ENCODE peak calls at places on chromosomes 4 and X, in nine cellular contexts. O, I, E, A, Y, L, C, R and K are unnamed samples. For H3K4me1, the result is how much of the 10 kb centered on the place peaks cover.

GRCh38 chrX:150146271-150146888 is 208.1 kb upstream of the EOLA2 start:
- DNase-seq in C (no peak), R (no peak), A (no peak), O (no peak), Y (no peak), I (peak), L (no peak), E (peak), K (no peak)

GRCh38 chr4:103086565-103086964 is 10.0 kb upstream of the SLC9B2 start:
- DNase-seq in R (no peak), Y (no peak), L (no peak), O (no peak), A (no peak), I (no peak), E (no peak), C (no peak), K (no peak)

GRCh38 chr4:151205722-151206121 is 71.2 kb upstream of the PRSS48 start:
- DNase-seq in L (no peak), E (no peak), O (no peak), C (no peak), R (no peak), I (no peak), A (no peak), Y (no peak), K (no peak)

GRCh38 chr4:3346146-3346545 is 53.3 kb downstream of the RGS12 start:
- DNase-seq in R (peak), L (no peak), A (no peak), Y (peak), E (peak), C (peak), O (no peak), I (peak), K (no peak)

GRCh38 chr4:38163216-38164006 is 203.2 kb downstream of the PTTG2 start:
- DNase-seq in A (no peak), L (no peak), O (no peak), R (peak), Y (peak), I (no peak), C (no peak), E (no peak), K (no peak)

GRCh38 chr4:134544303-134544761 is 342.7 kb upstream of the PABPC4L start:
- DNase-seq in A (no peak), R (no peak), I (no peak), L (no peak), O (no peak), C (no peak), E (no peak), Y (no peak), K (no peak)

GRCh38 chr4:92847046-92847445 is 543.3 kb downstream of the GRID2 start:
- DNase-seq in L (no peak), O (no peak), E (no peak), A (no peak), R (no peak), Y (no peak), I (no peak), C (no peak), K (no peak)

GRCh38 chr4:121096629-121097028 is 24.3 kb upstream of the NDNF start:
- DNase-seq in I (no peak), R (no peak), E (no peak), L (no peak), C (no peak), A (no peak), Y (no peak), O (no peak), K (no peak)

GRCh38 chr4:7904942-7905341 is 34.7 kb downstream of the AFAP1 start:
- DNase-seq in A (no peak), L (no peak), C (peak), R (no peak), I (no peak), O (no peak), Y (no peak), E (no peak), K (no peak)
- H3K4me1 ChIP-seq in A (under half), L (under half), C (under half), R (under half), I (under half), O (under half), Y (under half), E (under half), K (half or more)

DNA sequence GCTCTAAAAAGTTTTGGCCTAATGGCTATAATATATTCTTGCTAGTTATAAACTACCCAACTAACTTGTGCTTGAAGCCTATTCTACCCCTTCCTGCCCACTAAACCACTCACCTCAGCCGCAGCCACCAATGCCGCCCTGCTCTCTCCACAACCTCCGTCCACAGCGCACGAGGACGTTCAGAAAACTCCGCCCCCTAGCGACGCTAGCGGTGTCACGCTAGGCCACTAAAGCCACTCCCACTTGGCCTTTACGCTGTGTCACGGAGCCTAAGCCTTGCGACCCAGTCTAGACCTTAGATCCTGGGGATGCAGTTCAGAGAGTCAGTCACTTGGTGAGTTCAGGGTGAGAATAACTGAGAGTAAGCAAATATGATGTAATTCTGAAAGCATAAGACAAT is at the start of gene TEX11:
- DNase-seq in Y (no peak), L (no peak), I (peak), R (no peak), C (no peak), O (no peak), E (no peak), A (no peak), K (no peak)
- TF ChIP-seq CTCF in Y (no peak), L (no peak), I (peak), R (no peak), C (no peak), O (no peak), E (no peak), A (no peak), K (no peak)

GRCh38 chr4:48708610-48709009 is 71.5 kb downstream of the FRYL start:
- DNase-seq in Y (no peak), A (no peak), C (no peak), L (no peak), R (no peak), O (no peak), I (no peak), E (no peak), K (no peak)
- H3K4me1 ChIP-seq in Y (under half), A (under half), C (under half), L (under half), R (under half), O (under half), I (under half), E (under half), K (under half)

DNA sequence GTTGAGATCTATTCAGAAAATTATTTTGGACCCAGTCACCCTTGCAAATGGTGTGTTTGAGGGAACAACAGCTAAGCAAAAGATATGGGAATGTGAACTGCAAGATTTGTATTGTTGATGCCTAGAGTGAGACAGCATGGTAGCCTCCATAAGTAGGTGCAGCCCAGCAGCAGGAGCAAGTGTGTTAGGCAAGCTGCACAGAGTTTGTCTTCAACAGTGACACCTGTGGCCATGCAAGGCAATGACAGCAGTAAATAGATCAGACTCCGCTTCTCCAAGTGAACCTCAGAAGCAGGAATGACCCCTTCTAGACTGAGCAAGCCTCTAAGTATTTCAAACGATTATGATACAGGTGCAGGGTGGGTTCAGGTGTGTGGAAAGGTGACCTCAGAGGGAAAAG is 133.4 kb upstream of the MSX1 start:
- DNase-seq in C (no peak), L (no peak), Y (no peak), I (peak), O (no peak), E (no peak), R (no peak), A (no peak), K (no peak)
- TF ChIP-seq CTCF in C (no peak), L (no peak), Y (no peak), I (peak), O (no peak), E (no peak), R (no peak), A (no peak), K (no peak)

GRCh38 chr4:94480362-94480951 is 28.7 kb downstream of the PDLIM5 start:
- DNase-seq in I (no peak), O (no peak), R (no peak), C (no peak), Y (no peak), A (no peak), L (no peak), E (no peak), K (no peak)

GRCh38 chr4:94479358-94480141 is 27.8 kb downstream of the PDLIM5 start:
- DNase-seq in C (no peak), L (no peak), E (no peak), O (no peak), R (no peak), I (no peak), A (no peak), Y (no peak), K (no peak)

GRCh38 chr4:94472056-94472826 is 20.5 kb downstream of the PDLIM5 start:
- DNase-seq in L (no peak), Y (no peak), C (no peak), E (no peak), A (no peak), O (no peak), I (no peak), R (no peak), K (no peak)

GRCh38 chr4:94475794-94476193 is 24.1 kb downstream of the PDLIM5 start:
- DNase-seq in Y (no peak), E (no peak), O (no peak), R (no peak), L (no peak), C (no peak), I (no peak), A (no peak), K (no peak)
- H3K4me1 ChIP-seq in Y (under half), E (under half), O (under half), R (half or more), L (under half), C (under half), I (under half), A (under half), K (half or more)

GRCh38 chr4:8888856-8889255 is 17.2 kb upstream of the HMX1 start:
- DNase-seq in E (no peak), O (no peak), Y (no peak), C (no peak), I (no peak), R (no peak), A (no peak), L (no peak), K (no peak)

GRCh38 chr4:8892556-8893226 is 21.1 kb upstream of the HMX1 start:
- DNase-seq in A (no peak), O (no peak), C (no peak), L (no peak), I (peak), R (no peak), Y (no peak), E (no peak), K (no peak)

GRCh38 chr4:8891646-8892555 is 20.3 kb upstream of the HMX1 start:
- DNase-seq in O (no peak), Y (no peak), C (no peak), A (no peak), I (peak), E (no peak), R (no peak), L (no peak), K (no peak)

GRCh38 chr4:8893227-8893623 is 21.6 kb upstream of the HMX1 start:
- DNase-seq in R (no peak), Y (no peak), L (no peak), C (no peak), E (no peak), O (no peak), A (no peak), I (peak), K (no peak)

DNA sequence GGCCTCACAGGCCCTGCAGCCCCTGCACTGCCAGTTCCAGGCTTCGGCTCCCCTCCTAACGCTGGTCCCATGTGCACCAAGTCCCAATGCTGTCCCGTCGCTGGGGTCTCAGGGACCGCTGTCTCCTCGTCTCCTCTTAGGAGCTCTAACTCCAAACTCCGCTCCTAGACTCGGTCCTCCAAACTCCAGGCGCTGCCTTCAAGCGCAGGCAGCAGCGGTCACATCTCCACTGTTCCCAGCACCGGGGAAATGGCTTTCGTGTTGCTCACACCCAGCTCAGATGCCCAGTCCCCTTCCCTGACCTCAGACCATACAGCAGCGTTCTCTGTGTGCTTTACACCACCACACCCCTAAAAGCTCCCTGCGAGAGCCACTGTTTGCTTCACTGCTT is 19.6 kb upstream of the HMX1 start:
- DNase-seq in A (no peak), R (no peak), O (no peak), C (no peak), E (no peak), I (peak), L (no peak), Y (no peak), K (no peak)
- TF ChIP-seq CTCF in A (no peak), R (no peak), O (no peak), C (no peak), E (no peak), I (no peak), L (no peak), Y (no peak), K (no peak)

DNA sequence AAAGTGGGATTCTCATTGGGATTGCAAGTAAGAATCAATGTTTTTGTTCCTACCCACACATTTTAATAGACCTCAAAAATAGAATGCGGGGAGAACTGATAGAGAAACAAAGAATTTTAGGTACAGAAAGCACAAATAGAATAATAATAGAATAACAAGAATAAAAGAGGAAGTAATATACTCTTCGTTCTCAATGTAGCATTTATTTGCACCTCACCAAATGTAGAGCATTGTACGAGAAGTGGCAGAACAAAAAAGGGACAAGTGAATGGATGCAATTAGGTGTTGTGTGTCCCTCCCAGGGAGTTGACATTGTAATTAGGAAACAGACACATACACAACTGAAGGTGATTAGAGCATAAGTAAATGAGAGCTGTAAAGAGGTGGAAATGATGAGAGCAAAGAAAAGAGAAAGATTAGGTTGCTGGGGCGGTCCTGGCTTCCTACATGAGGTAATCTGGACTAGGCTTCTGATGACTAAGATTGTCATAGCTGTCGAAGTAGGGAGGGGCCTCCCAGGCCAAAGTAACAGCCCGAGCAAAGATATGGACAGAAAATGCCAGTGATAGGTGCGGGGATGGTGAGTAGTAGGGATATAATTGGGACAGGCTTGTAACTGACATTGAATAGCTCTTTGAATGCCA is 10.4 kb downstream of the RAB9A start:
- DNase-seq in C (no peak), I (no peak), L (no peak), O (no peak), E (no peak), R (no peak), Y (no peak), A (peak), K (no peak)
- H3K4me1 ChIP-seq in C (under half), I (under half), L (under half), O (under half), E (under half), R (half or more), Y (under half), A (under half), K (half or more)

GRCh38 chrX:2627272-2627867 is 63.7 kb upstream of the CD99 start:
- DNase-seq in L (no peak), R (peak), A (no peak), Y (peak), O (no peak), C (peak), E (no peak), I (peak), K (no peak)
- TF ChIP-seq CTCF in L (peak), R (peak), A (no peak), Y (peak), O (peak), C (no peak), E (peak), I (peak), K (peak)

DNA sequence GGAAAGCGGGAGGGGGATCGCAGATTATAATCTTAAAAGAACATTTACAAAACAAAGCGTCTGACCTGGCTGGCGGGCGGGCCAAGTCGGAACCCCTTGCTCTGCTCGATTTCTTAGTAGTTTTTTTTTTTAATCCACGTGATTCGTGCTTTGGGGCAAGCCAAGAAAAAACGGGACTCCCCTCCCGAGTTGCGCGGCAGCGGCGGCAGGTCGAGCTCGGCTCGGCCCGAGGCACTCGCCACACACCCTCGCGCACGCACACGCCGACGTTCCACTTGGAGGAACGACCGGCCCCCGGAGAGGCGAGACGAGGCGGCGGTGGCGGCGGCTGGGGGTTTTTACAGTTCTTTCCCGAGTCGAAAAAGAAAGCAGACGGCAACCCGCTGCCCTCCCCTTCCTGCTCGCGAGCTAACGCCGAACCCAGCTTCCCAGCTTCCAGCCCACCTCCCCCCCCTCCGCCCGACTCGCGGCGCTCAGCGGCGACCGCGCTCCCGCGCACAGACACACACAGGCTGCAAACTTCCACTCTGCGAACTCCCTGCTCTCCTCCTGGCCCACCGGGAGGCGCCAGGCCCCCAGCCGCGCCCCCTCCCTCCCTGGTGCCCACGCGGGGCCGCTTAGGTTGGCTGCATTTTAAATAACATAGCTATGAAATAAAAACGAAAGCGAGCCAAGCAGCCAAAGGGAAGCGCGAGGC is 1.2 kb downstream of the BCOR start:
- DNase-seq in A (peak), Y (peak), I (peak), L (peak), R (peak), O (peak), C (peak), E (no peak), K (peak)
- H3K4me1 ChIP-seq in A (under half), Y (under half), I (under half), L (under half), R (under half), O (under half), C (under half), E (under half), K (under half)